ENCODE peak calls at places on chromosomes 12 and 14, in four cellular contexts. Z, N, D and O are unnamed samples. For H3K4me1, the result is how much of the 10 kb centered on the place peaks cover.

GRCh38 chr12:53051058-53051880 is 1.4 kb downstream of the TNS2 start:
- DNase-seq in N (no peak), Z (peak), D (peak), O (no peak)

GRCh38 chr12:19799216-19799615 is 359.9 kb downstream of the AEBP2 start:
- DNase-seq in Z (no peak), D (peak), N (no peak), O (peak)

GRCh38 chr12:12719496-12719895 is 2.3 kb downstream of the CDKN1B start:
- DNase-seq in D (peak), N (no peak), Z (no peak), O (no peak)

GRCh38 chr12:108685469-108686247 is 45.7 kb downstream of the CORO1C start:
- DNase-seq in N (no peak), D (no peak), Z (no peak), O (peak)

GRCh38 chr12:82627799-82628198 is 58.9 kb upstream of the TMTC2 start:
- DNase-seq in N (peak), Z (no peak), D (peak), O (peak)

GRCh38 chr12:130880411-130880885 is 8.6 kb downstream of the RAN start:
- DNase-seq in N (no peak), D (no peak), Z (no peak), O (no peak)

GRCh38 chr14:64550539-64551333 is 975 bp downstream of the PPP1R36 start:
- DNase-seq in N (no peak), Z (no peak), D (no peak), O (no peak)

GRCh38 chr12:88726806-88727722 is 146.8 kb upstream of the KITLG start:
- DNase-seq in Z (no peak), D (peak), N (no peak), O (peak)

GRCh38 chr12:92208613-92209121 is 63.0 kb upstream of the BTG1 start:
- DNase-seq in N (peak), D (peak), Z (peak), O (peak)

GRCh38 chr12:69157023-69157655 is 82.2 kb upstream of the CPSF6 start:
- DNase-seq in N (peak), Z (peak), D (peak), O (peak)

GRCh38 chr12:48999371-49000131 is at the start of gene DDN:
- DNase-seq in Z (no peak), D (peak), N (peak), O (no peak)

GRCh38 chr12:110548678-110549077 is 34.4 kb downstream of the PPTC7 start:
- DNase-seq in Z (no peak), N (no peak), D (peak), O (no peak)

GRCh38 chr12:106345739-106346138 is 11.8 kb upstream of the POLR3B start:
- DNase-seq in D (peak), Z (peak), N (peak), O (peak)

GRCh38 chr14:104742586-104743455 is 10.1 kb upstream of the SIVA1 start:
- DNase-seq in D (no peak), Z (no peak), N (no peak), O (no peak)

GRCh38 chr12:106288510-106289195 is 13.9 kb upstream of the TCP11L2 start:
- DNase-seq in D (peak), Z (no peak), N (no peak), O (peak)

GRCh38 chr12:123696641-123697040 is 15.5 kb upstream of the ATP6V0A2 start:
- DNase-seq in Z (no peak), N (peak), D (no peak), O (no peak)

GRCh38 chr14:24849471-24849870 is 200.5 kb downstream of the STXBP6 start:
- DNase-seq in N (no peak), D (no peak), Z (no peak), O (no peak)

GRCh38 chr12:107547421-107547820 is 138.2 kb upstream of the PWP1 start:
- DNase-seq in N (no peak), Z (no peak), D (no peak), O (no peak)

GRCh38 chr14:98984719-98985041 is 287.3 kb downstream of the BCL11B start:
- DNase-seq in Z (peak), D (no peak), N (no peak), O (no peak)

GRCh38 chr14:71592361-71592760 is 339.9 kb upstream of the RGS6 start:
- DNase-seq in Z (peak), N (no peak), D (peak), O (peak)

GRCh38 chr12:26062566-26062965 is 62.3 kb downstream of the BHLHE41 start:
- DNase-seq in N (no peak), Z (no peak), D (peak), O (peak)

GRCh38 chr14:38553586-38553985 is 297.7 kb upstream of the CLEC14A start:
- DNase-seq in Z (no peak), N (no peak), D (peak), O (peak)

GRCh38 chr14:58637040-58637390 is 747 bp upstream of the DACT1 start:
- DNase-seq in D (peak), N (peak), Z (peak), O (peak)

GRCh38 chr12:42756841-42757661 is 167.5 kb upstream of the PRICKLE1 start:
- DNase-seq in D (peak), Z (no peak), N (peak), O (peak)

GRCh38 chr12:50222275-50222783 is 55.2 kb upstream of the CERS5 start:
- DNase-seq in D (peak), Z (no peak), N (peak), O (peak)

GRCh38 chr14:87261621-87262020 is 731.4 kb downstream of the GALC start:
- DNase-seq in N (no peak), D (no peak), Z (no peak), O (no peak)

GRCh38 chr12:112294793-112295192 is 87.4 kb downstream of the HECTD4 start:
- DNase-seq in Z (peak), N (no peak), D (no peak), O (no peak)

GRCh38 chr14:76754586-76754985 is 6.7 kb upstream of the VASH1 start:
- DNase-seq in Z (no peak), N (no peak), D (no peak), O (no peak)

GRCh38 chr14:104388011-104388521 is 191.5 kb upstream of the C14orf180 start:
- DNase-seq in D (no peak), Z (no peak), N (no peak), O (no peak)

GRCh38 chr14:24848427-24848826 is 201.5 kb downstream of the STXBP6 start:
- DNase-seq in N (no peak), Z (no peak), D (peak), O (peak)

GRCh38 chr12:93783827-93784226 is 106.7 kb downstream of the CRADD start:
- DNase-seq in D (no peak), N (no peak), Z (no peak), O (no peak)

GRCh38 chr14:68807148-68807600 is 14.3 kb upstream of the ZFP36L1 start:
- DNase-seq in D (peak), Z (peak), N (no peak), O (peak)
- H3K4me3 ChIP-seq in D (no peak), Z (no peak), N (no peak), O (no peak)

GRCh38 chr14:61699092-61699491 is 3.8 kb downstream of the HIF1A start:
- DNase-seq in Z (no peak), N (peak), D (no peak), O (no peak)
- H3K4me1 ChIP-seq in Z (under half), N (half or more), D (under half), O (under half)

GRCh38 chr12:100716949-100717732 is 77.4 kb upstream of the ANO4 start:
- DNase-seq in D (peak), N (peak), Z (no peak), O (peak)

GRCh38 chr12:100718212-100718611 is 76.4 kb upstream of the ANO4 start:
- DNase-seq in Z (no peak), D (peak), N (no peak), O (peak)

GRCh38 chr12:100716658-100716948 is 78.0 kb upstream of the ANO4 start:
- DNase-seq in N (peak), D (no peak), Z (no peak), O (peak)

GRCh38 chr12:100715976-100716657 is 78.5 kb upstream of the ANO4 start:
- DNase-seq in N (peak), Z (no peak), D (no peak), O (no peak)

GRCh38 chr12:100717733-100718067 is 76.9 kb upstream of the ANO4 start:
- DNase-seq in Z (no peak), N (peak), D (peak), O (no peak)
- H3K4me3 ChIP-seq in Z (no peak), N (peak), D (peak), O (peak)

DNA sequence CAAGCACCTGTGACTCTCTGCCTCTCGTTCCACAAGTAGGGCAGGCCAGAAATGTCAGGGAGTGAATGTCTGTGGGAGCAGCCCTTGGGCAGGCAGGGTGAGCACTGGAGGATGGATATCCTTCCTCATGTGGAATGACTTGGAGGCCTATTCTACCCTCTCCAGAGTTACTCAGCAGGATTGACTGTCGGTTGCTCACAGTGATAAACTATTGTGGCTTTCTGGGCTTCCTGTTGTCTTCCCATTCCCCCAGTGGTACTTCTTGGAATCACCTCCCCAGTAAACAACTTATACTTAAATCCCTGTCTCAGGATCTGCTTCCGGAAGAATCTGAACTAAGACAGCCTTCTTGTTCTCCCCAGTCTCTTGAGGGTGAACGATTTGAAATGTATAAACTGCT is 79.6 kb upstream of the MANSC4 start:
- DNase-seq in D (peak), N (no peak), Z (no peak), O (no peak)
- H3K4me1 ChIP-seq in D (under half), N (under half), Z (under half), O (under half)

GRCh38 chr12:65533177-65533883 is 254.8 kb downstream of the MSRB3 start:
- DNase-seq in Z (no peak), D (peak), N (no peak), O (peak)
- H3K4me3 ChIP-seq in Z (no peak), D (no peak), N (no peak), O (peak)

GRCh38 chr12:71281425-71281824 is 123.6 kb upstream of the TSPAN8 start:
- DNase-seq in D (no peak), Z (no peak), N (no peak), O (no peak)

GRCh38 chr12:71282020-71282419 is 124.2 kb upstream of the TSPAN8 start:
- DNase-seq in Z (no peak), N (peak), D (no peak), O (no peak)

GRCh38 chr12:71282925-71283324 is 125.1 kb upstream of the TSPAN8 start:
- DNase-seq in N (no peak), D (no peak), Z (no peak), O (no peak)

DNA sequence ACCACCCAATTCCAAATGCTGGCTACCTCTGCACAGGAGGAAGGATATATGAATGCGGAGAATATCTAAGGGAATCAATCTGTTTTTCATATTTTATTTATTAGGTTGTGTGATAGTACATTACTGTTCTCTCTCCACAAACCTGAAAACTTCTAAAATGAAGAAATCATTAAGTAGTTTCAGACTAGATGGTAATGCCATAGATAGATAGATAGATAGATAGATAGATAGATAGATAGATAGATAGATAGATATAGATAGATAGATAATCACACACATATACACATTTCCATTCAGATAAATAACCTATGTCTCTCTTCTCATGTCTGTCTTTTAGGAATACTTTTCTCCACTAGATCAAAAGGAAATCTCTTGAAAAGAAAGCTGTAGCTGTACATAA is 126.1 kb upstream of the TSPAN8 start:
- DNase-seq in D (no peak), N (no peak), Z (no peak), O (no peak)
- H3K4me1 ChIP-seq in D (under half), N (under half), Z (under half), O (under half)

DNA sequence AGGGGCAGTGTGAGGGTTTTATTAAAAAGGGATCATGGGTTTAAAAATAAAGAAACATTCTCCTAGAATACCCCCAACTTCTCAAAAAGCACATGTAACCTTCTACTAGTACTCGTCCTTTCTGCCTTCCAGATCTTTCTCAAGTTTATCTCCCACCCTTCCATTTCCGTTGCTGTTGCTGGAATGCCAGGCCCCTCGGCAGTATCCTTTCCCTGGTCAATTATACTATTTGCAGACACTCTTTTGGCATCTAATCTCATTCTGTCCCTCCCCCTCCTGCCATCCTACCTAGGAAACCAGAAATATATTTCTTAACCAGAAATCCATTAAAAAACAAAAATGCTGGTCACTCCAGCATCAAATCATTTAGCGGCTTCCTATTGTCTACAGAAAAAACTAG is 198.2 kb upstream of the ATP2B1 start:
- DNase-seq in D (no peak), Z (no peak), N (no peak), O (no peak)
- H3K4me3 ChIP-seq in D (no peak), Z (no peak), N (no peak), O (no peak)